ENCODE peak calls at places on chromosomes 4 and X, in five cellular contexts. Z is CD8-positive, alpha-beta T cell; O is brain microvascular endothelial cell; A is WERI-Rb-1; N is transverse colon. Y is an unnamed sample.

GRCh38 chr4:10115271-10115656 is 1.3 kb downstream of the WDR1 start:
- DNase-seq in Z (no peak), O (no peak), A (no peak), N (peak; percentile 27), Y (no peak)

GRCh38 chr4:1047976-1048780 is 36.8 kb downstream of the FGFRL1 start:
- DNase-seq in Z (no peak), O (no peak), A (peak; percentile 11), N (peak; percentile 8), Y (no peak)

GRCh38 chrX:47241201-47242011 is 8.6 kb downstream of the USP11 start:
- DNase-seq in Z (no peak), O (no peak), A (no peak), N (no peak), Y (no peak)

GRCh38 chrX:106863697-106864096 is 39.4 kb downstream of the RIPPLY1 start:
- DNase-seq in Z (no peak), O (no peak), A (no peak), N (no peak), Y (no peak)

GRCh38 chr4:181757921-181758320 is 485.3 kb upstream of the TENM3 start:
- DNase-seq in Z (no peak), O (no peak), A (no peak), N (no peak), Y (no peak)

GRCh38 chr4:140756292-140757219 is at the start of gene TBC1D9:
- DNase-seq in Z (no peak), O (peak; percentile 69), A (peak; percentile 93), N (peak; percentile 84), Y (peak; percentile 82)

GRCh38 chr4:147138171-147138570 is 192.5 kb upstream of the TTC29 start:
- DNase-seq in Z (no peak), O (peak; percentile 49), A (peak; percentile 44), N (no peak), Y (no peak)

GRCh38 chr4:7210818-7211217 is 18.5 kb downstream of the SORCS2 start:
- DNase-seq in Z (no peak), O (peak; percentile 62), A (no peak), N (no peak), Y (no peak)

GRCh38 chrX:1452497-1453389 is at the start of gene ASMTL:
- DNase-seq in Z (peak; percentile 100), O (peak; percentile 97), A (peak; percentile 99), N (peak; percentile 100), Y (peak; percentile 100)

GRCh38 chrX:1449581-1450149 is 3.0 kb downstream of the ASMTL start:
- DNase-seq in Z (no peak), O (no peak), A (no peak), N (no peak), Y (no peak)

GRCh38 chrX:1450381-1451161 is 2.1 kb downstream of the ASMTL start:
- DNase-seq in Z (no peak), O (no peak), A (peak; percentile 7), N (no peak), Y (no peak)

GRCh38 chrX:1451676-1452496 is 823 bp downstream of the ASMTL start:
- DNase-seq in Z (no peak), O (no peak), A (peak; percentile 17), N (peak; percentile 33), Y (no peak)

DNA sequence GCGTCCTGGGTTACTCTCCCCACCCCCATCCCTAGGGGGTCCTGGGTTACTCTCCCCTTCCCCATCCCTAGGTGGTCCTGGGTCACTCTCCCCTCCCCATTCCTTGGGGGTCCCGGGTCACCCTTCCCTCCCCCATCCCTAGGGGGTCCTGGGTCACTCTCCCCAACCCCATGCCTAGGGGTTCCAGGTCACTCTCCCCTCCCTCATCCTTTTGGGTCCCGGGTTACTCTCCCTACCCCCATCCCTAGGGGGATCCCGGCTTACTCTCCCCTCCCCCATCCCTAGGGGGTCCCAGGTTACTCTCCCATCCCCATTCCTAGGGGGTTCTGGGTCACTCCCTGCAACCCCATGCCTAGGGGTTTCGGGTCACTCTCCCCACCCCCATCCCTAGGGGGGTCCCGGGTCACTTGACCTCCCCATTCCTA is 1.4 kb downstream of the ASMTL start:
- DNase-seq in Z (no peak), O (no peak), A (peak; percentile 9), N (no peak), Y (no peak)
- H3K4me3 ChIP-seq in Z (no peak overlapping the region), O (no peak overlapping the region), A (no peak overlapping the region), N (no peak overlapping the region), Y (no peak overlapping the region)

GRCh38 chr4:153649572-153649991 is 34.5 kb upstream of the TLR2 start:
- DNase-seq in Z (no peak), O (peak; percentile 23), A (peak; percentile 31), N (no peak), Y (no peak)
- TF ChIP-seq CTCF in Z (no peak), O (peak; percentile 58), A (peak; percentile 50), N (no peak), Y (peak; percentile 10)

GRCh38 chr4:122602277-122603142 is 18.4 kb downstream of the IL21 start:
- DNase-seq in Z (no peak), O (peak; percentile 15), A (no peak), N (no peak), Y (peak; percentile 51)
- H3K4me3 ChIP-seq in Z (no peak overlapping the region), O (no peak overlapping the region), A (no peak overlapping the region), N (no peak overlapping the region), Y (no peak overlapping the region)

DNA sequence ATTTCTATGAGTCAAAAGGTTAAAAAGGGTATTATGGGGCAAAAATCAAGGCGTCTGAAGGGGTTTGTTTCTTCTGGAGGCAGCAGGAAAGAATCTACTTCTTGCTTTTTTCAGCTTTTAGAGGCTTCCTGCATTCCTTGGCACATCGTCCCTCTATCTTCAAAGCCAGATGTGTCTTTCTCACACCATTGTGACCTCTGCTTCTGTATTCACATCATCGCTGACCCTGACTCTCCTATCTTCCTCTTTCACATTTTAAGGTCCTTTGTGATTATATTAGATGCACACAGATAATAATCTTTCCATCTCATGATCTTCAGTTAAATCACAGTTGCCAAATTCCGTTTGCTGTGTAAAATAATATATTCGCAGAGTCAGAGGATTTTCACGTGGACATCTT is 112.7 kb downstream of the PPP4R3C start:
- DNase-seq in Z (no peak), O (no peak), A (no peak), N (no peak), Y (no peak)
- TF ChIP-seq CTCF in Z (no peak), O (no peak), A (no peak), N (no peak), Y (no peak)

GRCh38 chrX:54695816-54696487 is 102.1 kb downstream of the ITIH6 start:
- DNase-seq in Z (no peak), O (no peak), A (no peak), N (no peak), Y (no peak)

GRCh38 chrX:54695231-54695630 is 102.8 kb downstream of the ITIH6 start:
- DNase-seq in Z (no peak), O (no peak), A (no peak), N (no peak), Y (peak; percentile 28)
- H3K4me3 ChIP-seq in Z (no peak overlapping the region), O (no peak overlapping the region), A (no peak overlapping the region), N (no peak overlapping the region), Y (no peak overlapping the region)

GRCh38 chr4:126776361-126776760 is 856.4 kb upstream of the INTU start:
- DNase-seq in Z (no peak), O (no peak), A (no peak), N (no peak), Y (peak; percentile 45)
- TF ChIP-seq CTCF in Z (no peak), O (no peak), A (no peak), N (no peak), Y (no peak)

DNA sequence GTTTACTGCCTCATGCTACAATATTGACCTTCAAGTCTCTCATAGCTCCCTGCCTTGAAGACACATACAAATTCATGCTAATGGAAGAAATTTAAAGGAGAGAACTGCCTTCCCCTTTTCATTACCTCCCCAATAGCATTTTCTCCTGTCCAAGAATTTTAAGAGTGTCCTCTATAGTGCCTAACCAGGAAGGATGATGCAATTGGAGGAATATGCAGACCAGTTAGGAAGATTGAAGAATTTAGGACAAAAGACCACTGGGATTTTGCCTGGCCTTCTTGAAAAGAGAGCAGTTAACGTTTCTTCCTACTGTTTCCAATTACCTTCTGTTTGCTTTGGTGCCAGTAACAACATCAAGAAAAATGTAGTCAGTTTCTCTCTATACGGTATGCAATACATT is 443.9 kb downstream of the INPP4B start:
- DNase-seq in Z (no peak), O (no peak), A (no peak), N (no peak), Y (peak; percentile 20)
- H3K4me3 ChIP-seq in Z (peak overlapping the region; percentile 12), O (no peak overlapping the region), A (no peak overlapping the region), N (no peak overlapping the region), Y (no peak overlapping the region)

Y was measured in cardiac muscle cell.